ENCODE peak calls at places on chromosomes 7 and 10, in four cellular contexts. M, W, N and L are unnamed samples.

GRCh38 chr10:10320981-10321380 is 696.7 kb upstream of the CELF2 start:
- DNase-seq in M (peak; percentile 71), W (no peak), N (no peak), L (no peak)

GRCh38 chr7:65216469-65216868 is 157.2 kb upstream of the ZNF92 start:
- DNase-seq in M (peak; percentile 16), W (peak; percentile 84), N (peak; percentile 77), L (peak; percentile 74)

GRCh38 chr10:122113161-122113944 is 124.4 kb downstream of the TACC2 start:
- DNase-seq in M (peak; percentile 68), W (peak; percentile 71), N (peak; percentile 79), L (peak; percentile 84)

GRCh38 chr7:76998263-76998666 is 33.9 kb downstream of the SPDYE17 start:
- DNase-seq in M (no peak), W (no peak), N (no peak), L (no peak)

GRCh38 chr10:127888526-127889312 is 4.0 kb downstream of the CLRN3 start:
- DNase-seq in M (no peak), W (no peak), N (peak; percentile 29), L (no peak)

GRCh38 chr7:69732203-69732602 is 133.9 kb downstream of the AUTS2 start:
- DNase-seq in M (no peak), W (no peak), N (no peak), L (no peak)

GRCh38 chr10:116888380-116889055 is 39.2 kb downstream of the ENO4 start:
- DNase-seq in M (peak; percentile 89), W (peak; percentile 67), N (no peak), L (peak; percentile 89)

GRCh38 chr10:122162566-122163181 is 108.4 kb upstream of the BTBD16 start:
- DNase-seq in M (no peak), W (no peak), N (no peak), L (no peak)

GRCh38 chr7:151461096-151461941 is 21.4 kb upstream of the CRYGN start:
- DNase-seq in M (no peak), W (no peak), N (no peak), L (no peak)

GRCh38 chr10:83862723-83863122 is 276.6 kb upstream of the GHITM start:
- DNase-seq in M (no peak), W (no peak), N (no peak), L (no peak)

GRCh38 chr7:47581821-47582747 is at the start of gene TNS3:
- DNase-seq in M (peak; percentile 36), W (peak; percentile 66), N (peak; percentile 78), L (peak; percentile 65)

GRCh38 chr10:114822771-114823463 is 1.3 kb downstream of the FHIP2A start:
- DNase-seq in M (peak; percentile 74), W (no peak), N (no peak), L (no peak)

GRCh38 chr10:79417266-79417665 is 28.2 kb downstream of the ZCCHC24 start:
- DNase-seq in M (no peak), W (no peak), N (no peak), L (no peak)

GRCh38 chr7:102832694-102833093 is 80.1 kb upstream of the LRRC17 start:
- DNase-seq in M (no peak), W (no peak), N (no peak), L (no peak)

GRCh38 chr10:31036209-31036608 is 4.5 kb upstream of the ZNF438 start:
- DNase-seq in M (peak; percentile 55), W (peak; percentile 88), N (peak; percentile 48), L (peak; percentile 97)

GRCh38 chr7:155594163-155594732 is 47.9 kb upstream of the CNPY1 start:
- DNase-seq in M (no peak), W (no peak), N (no peak), L (no peak)

GRCh38 chr7:91344911-91345310 is 80.7 kb downstream of the FZD1 start:
- DNase-seq in M (no peak), W (no peak), N (no peak), L (no peak)

GRCh38 chr7:99201027-99201426 is 6.9 kb downstream of the KPNA7 start:
- DNase-seq in M (peak; percentile 93), W (no peak), N (no peak), L (no peak)

GRCh38 chr10:117541909-117542705 is 439 bp upstream of the EMX2 start:
- DNase-seq in M (peak; percentile 2), W (peak; percentile 92), N (peak; percentile 87), L (peak; percentile 94)

GRCh38 chr7:891291-891690 is 14.9 kb downstream of the GET4 start:
- DNase-seq in M (no peak), W (no peak), N (no peak), L (no peak)

GRCh38 chr10:126075009-126075408 is 178.6 kb downstream of the FANK1 start:
- DNase-seq in M (no peak), W (no peak), N (no peak), L (no peak)

GRCh38 chr7:97043281-97043680 is 18.6 kb upstream of the DLX5 start:
- DNase-seq in M (peak; percentile 7), W (no peak), N (no peak), L (peak; percentile 25)

GRCh38 chr10:70683601-70684329 is 11.5 kb downstream of the ADAMTS14 start:
- DNase-seq in M (no peak), W (no peak), N (no peak), L (no peak)

GRCh38 chr10:42850931-42851330 is 68.3 kb downstream of the BMS1 start:
- DNase-seq in M (peak; percentile 3), W (no peak), N (no peak), L (no peak)

GRCh38 chr7:101820703-101821102 is 3.3 kb downstream of the CUX1 start:
- DNase-seq in M (no peak), W (no peak), N (no peak), L (no peak)

GRCh38 chr7:150479023-150479716 is 28.7 kb downstream of the GIMAP8 start:
- DNase-seq in M (no peak), W (no peak), N (no peak), L (no peak)

GRCh38 chr7:977326-978048 is 2.1 kb upstream of the COX19 start:
- DNase-seq in M (peak; percentile 46), W (no peak), N (no peak), L (no peak)

GRCh38 chr7:17584822-17585221 is 286.4 kb downstream of the AHR start:
- DNase-seq in M (peak; percentile 73), W (no peak), N (no peak), L (no peak)

GRCh38 chr7:82755705-82756551 is 312.4 kb upstream of the CACNA2D1 start:
- DNase-seq in M (peak; percentile 84), W (no peak), N (no peak), L (peak; percentile 55)

GRCh38 chr10:79127151-79127961 is 58.6 kb downstream of the ZMIZ1 start:
- DNase-seq in M (peak; percentile 86), W (peak; percentile 81), N (no peak), L (peak; percentile 91)

GRCh38 chr10:131773321-131773988 is 127.4 kb upstream of the PPP2R2D start:
- DNase-seq in M (no peak), W (peak; percentile 15), N (no peak), L (no peak)

GRCh38 chr10:72425133-72425532 is 70.4 kb upstream of the DNAJB12 start:
- DNase-seq in M (no peak), W (no peak), N (no peak), L (no peak)

GRCh38 chr10:72429931-72430330 is 75.2 kb upstream of the DNAJB12 start:
- DNase-seq in M (no peak), W (no peak), N (no peak), L (no peak)

GRCh38 chr10:72423426-72423825 is 68.7 kb upstream of the DNAJB12 start:
- DNase-seq in M (no peak), W (no peak), N (no peak), L (no peak)

GRCh38 chr10:72424561-72424960 is 69.8 kb upstream of the DNAJB12 start:
- DNase-seq in M (no peak), W (no peak), N (no peak), L (no peak)

DNA sequence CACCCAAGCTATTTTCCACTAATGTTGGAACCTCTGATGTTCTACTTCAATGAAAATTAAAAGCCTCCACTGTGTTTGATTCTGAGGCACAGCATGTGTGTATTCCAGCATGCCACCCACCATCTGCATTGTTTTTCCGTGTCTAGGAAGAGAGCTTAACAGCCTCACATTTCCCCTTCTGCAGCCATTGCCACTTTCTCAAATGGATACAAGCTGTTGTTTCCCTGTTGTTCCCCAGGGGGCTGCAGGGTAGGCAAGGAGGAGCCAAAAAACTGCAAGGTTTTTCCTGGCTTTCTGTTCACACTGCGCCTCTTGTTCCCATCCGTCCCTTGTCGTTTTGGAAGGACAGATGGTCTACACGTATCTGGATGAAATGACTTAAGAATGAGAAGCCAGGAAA is 72.3 kb upstream of the DNAJB12 start:
- DNase-seq in M (no peak), W (peak; percentile 54), N (no peak), L (peak; percentile 75)
- H3K56ac ChIP-seq in M (no peak overlapping the region), W (no peak overlapping the region), N (no peak overlapping the region), L (no peak overlapping the region)

DNA sequence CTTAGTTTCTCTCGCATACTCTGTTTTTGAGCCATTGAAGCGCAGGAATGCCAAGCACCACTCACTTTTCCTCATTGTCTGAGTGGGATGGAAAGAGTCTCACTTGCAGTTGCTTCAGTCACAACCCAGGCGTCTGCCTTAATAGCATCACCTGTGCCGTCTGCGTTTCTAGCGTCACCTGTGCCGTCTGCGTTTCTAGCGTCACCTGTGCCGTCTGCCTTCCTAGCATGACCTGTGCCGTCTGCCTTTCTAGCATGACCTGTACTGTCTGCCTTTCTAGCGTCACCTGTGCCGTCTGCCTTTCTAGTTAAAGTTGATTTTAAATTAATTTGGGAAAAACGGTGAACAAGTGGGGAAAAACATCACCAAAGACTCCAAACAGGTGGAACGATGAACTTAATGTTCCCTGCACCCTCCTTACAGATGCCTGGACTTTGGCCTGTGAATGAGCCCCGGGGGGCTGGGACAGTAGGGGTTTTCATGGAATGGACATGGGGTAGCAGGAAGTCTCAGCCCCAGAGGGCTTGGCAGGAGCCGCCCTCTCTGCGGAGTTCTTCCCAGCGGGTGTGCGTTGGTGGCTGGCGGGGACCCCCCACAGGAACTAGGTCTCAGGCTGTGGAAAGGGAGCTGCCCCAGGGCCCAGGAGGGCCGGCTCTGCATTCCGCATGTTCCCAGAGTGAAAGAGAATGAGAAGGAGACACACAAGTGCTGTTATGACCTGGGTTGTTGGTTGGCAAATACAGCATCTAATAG is 3.5 kb downstream of the ZNF511 start:
- DNase-seq in M (no peak), W (no peak), N (no peak), L (no peak)
- H3K56ac ChIP-seq in M (no peak overlapping the region), W (no peak overlapping the region), N (no peak overlapping the region), L (no peak overlapping the region)

GRCh38 chr7:34296663-34297062 is 361.4 kb upstream of the NPSR1 start:
- DNase-seq in M (peak; percentile 44), W (no peak), N (no peak), L (no peak)
- H3K56ac ChIP-seq in M (no peak overlapping the region), W (no peak overlapping the region), N (no peak overlapping the region), L (no peak overlapping the region)

DNA sequence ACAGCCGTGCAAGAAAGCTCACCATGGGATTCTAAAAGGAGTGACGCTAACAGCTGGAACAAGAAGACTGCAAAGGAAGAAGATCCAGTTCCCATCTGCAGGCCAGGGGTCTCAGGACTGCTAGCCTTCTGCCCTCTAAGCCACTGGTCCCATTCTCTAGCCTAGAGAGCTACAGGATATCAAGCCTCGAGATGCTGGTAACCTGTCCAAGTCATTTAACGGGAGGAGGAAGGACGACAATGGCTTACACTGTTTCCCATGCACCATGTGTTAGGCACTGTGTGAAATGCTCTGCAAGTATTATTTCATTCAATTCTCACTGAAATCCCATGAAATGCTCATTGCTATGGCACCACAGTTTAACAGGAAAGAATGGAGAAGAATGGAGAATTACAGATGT is 61.0 kb downstream of the KCNMA1 start:
- DNase-seq in M (no peak), W (no peak), N (no peak), L (no peak)
- H3K56ac ChIP-seq in M (no peak overlapping the region), W (no peak overlapping the region), N (no peak overlapping the region), L (no peak overlapping the region)